ENCODE peak calls at places on chromosome 13, in six cellular contexts. C is colonic mucosa; P is brain microvascular endothelial cell; L is CD8-positive, alpha-beta T cell; J is mucosa of descending colon; M is lower leg skin. Q is an unnamed sample.
A peak's percentile ranks its signal among the peaks of the same experiment; 100 is the strongest.

GRCh38 chr13:48590141-48590863 is 57.4 kb upstream of the RCBTB2 start:
- DNase-seq in C (no peak), P (no peak), L (peak; percentile 34), J (no peak), M (no peak), Q (no peak)

GRCh38 chr13:59867867-59868266 is 295.9 kb downstream of the DIAPH3 start:
- DNase-seq in C (no peak), P (no peak), L (no peak), J (no peak), M (no peak), Q (no peak)

GRCh38 chr13:104310861-104311260 is 1244.6 kb upstream of the SLC10A2 start:
- DNase-seq in C (no peak), P (no peak), L (no peak), J (no peak), M (no peak), Q (no peak)

GRCh38 chr13:80303225-80303811 is 37.6 kb downstream of the SPRY2 start:
- DNase-seq in C (no peak), P (no peak), L (no peak), J (no peak), M (no peak), Q (no peak)

GRCh38 chr13:100363874-100364273 is 224.7 kb downstream of the GGACT start:
- DNase-seq in C (no peak), P (peak; percentile 24), L (no peak), J (no peak), M (no peak), Q (no peak)

GRCh38 chr13:96796234-96796633 is 198.0 kb downstream of the OXGR1 start:
- DNase-seq in C (no peak), P (no peak), L (no peak), J (no peak), M (no peak), Q (no peak)

GRCh38 chr13:27132538-27132937 is 39.1 kb downstream of the USP12 start:
- DNase-seq in C (no peak), P (no peak), L (no peak), J (no peak), M (no peak), Q (no peak)

GRCh38 chr13:27968316-27969072 is 621 bp downstream of the CDX2 start:
- DNase-seq in C (peak; percentile 21), P (no peak), L (no peak), J (no peak), M (no peak), Q (no peak)

GRCh38 chr13:93244918-93245280 is 18.3 kb downstream of the GPC6 start:
- DNase-seq in C (no peak), P (no peak), L (no peak), J (no peak), M (no peak), Q (no peak)

GRCh38 chr13:66501187-66501586 is 728.9 kb downstream of the PCDH9 start:
- DNase-seq in C (no peak), P (no peak), L (no peak), J (no peak), M (no peak), Q (no peak)

DNA sequence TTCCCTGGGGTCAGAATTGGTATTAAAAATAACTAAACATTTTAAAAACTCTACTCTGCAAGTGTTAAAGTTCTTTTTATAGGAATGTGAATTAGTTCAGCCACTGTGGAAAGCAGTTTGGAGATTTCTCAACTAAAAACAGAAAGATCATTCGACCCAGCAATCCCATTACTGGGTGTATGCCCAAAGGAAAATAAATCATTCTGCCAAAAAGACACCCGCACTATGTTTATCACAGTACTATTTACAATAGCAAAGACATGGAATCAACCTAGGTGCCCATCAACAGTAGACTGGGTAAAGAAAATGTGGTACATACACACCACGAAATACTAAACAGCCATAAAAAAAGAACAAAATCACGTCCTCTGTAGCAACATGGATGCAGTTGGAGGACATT is 657 bp upstream of the THSD1 start:
- DNase-seq in C (no peak), P (no peak), L (no peak), J (no peak), M (no peak), Q (no peak)
- H3K4me3 ChIP-seq in C (no peak overlapping the region), P (peak overlapping the region; percentile 66), L (no peak overlapping the region), J (no peak overlapping the region), M (no peak overlapping the region), Q (no peak overlapping the region)

DNA sequence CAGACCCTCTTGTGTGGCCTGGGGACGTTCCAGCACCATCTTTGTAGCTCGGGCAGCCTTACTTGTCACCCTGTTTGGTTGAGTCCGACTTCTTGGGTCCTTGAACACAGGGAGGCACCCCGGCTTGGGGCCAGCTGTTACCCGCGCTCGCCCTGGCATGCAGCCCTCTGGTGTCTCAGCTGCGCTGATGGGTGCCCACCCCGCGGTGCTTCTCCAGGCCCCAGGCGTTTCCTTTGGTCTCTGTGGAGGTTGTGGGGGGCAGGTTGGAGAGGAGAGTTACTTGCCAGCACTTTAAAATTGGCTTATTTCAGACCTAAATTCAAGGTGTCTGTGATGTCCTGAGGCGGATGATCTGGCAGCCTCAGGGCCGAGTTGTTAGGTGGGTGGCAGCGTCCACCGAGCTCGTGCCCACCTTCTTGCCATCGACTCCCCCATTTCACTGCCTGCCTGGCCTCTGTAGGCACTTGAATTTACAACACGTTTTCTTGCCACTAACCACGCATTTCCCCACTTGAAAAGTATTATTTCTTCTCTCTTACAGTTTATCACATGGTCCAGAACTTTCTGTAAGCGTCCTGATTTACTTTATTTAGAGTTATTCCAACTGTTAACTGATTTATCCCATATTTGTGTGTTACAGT is 16.9 kb downstream of the UBAC2 start:
- DNase-seq in C (no peak), P (no peak), L (peak; percentile 75), J (no peak), M (no peak), Q (peak; percentile 76)
- TF ChIP-seq CTCF in C (no peak), P (no peak), L (no peak), J (no peak), M (no peak), Q (no peak)

DNA sequence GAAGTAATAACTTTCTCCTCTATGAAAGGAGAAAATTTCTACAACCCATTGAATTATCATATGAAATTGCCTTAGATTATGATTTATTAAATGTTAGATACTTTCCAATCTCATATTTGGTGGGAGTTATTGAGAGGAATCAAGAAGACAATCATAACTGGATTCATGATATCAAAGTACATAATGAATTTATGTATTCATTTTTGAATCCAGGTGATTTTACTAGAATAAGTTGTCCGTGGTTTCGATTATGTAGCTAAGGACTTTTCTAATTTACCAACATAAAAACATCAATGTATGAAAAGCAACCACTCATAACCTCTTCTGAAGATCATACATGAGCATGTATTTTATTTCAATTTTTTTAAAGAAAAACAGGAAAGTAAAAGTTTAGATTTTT is 1225.0 kb upstream of the MIR17HG start:
- DNase-seq in C (no peak), P (no peak), L (no peak), J (no peak), M (no peak), Q (no peak)
- H3K4me3 ChIP-seq in C (no peak overlapping the region), P (no peak overlapping the region), L (no peak overlapping the region), J (no peak overlapping the region), M (no peak overlapping the region), Q (no peak overlapping the region)

GRCh38 chr13:75151081-75151643 is 330.8 kb downstream of the TBC1D4 start:
- DNase-seq in C (no peak), P (peak; percentile 89), L (no peak), J (no peak), M (no peak), Q (no peak)
- TF ChIP-seq CTCF in C (no peak), P (no peak), L (no peak), J (no peak), M (no peak), Q (no peak)

DNA sequence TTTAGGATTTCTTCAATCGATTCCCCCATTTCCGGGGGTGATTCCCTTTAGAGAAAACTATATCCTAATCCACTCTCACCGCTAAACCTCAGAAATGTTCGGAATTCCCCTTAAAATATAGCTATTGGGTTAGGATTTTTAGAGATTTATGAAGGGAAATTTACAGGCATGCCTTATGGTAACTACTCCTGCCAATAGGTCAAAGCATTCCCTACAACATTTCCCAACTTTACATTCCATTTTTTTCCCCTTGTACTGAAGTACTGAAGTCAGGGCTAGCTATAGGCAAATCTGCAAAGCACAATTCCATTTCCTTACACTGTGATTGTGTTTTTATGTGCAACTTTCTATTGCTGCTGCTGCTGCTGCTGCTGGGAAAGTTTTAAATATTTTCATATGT is 2.1 kb downstream of the EDNRB start:
- DNase-seq in C (no peak), P (no peak), L (no peak), J (no peak), M (no peak), Q (no peak)
- H3K4me3 ChIP-seq in C (peak overlapping the region; percentile 31), P (no peak overlapping the region), L (no peak overlapping the region), J (no peak overlapping the region), M (no peak overlapping the region), Q (peak overlapping the region; percentile 48)

GRCh38 chr13:33710924-33711323 is 107.0 kb upstream of the RFC3 start:
- DNase-seq in C (no peak), P (no peak), L (no peak), J (no peak), M (no peak), Q (no peak)
- TF ChIP-seq CTCF in C (no peak), P (no peak), L (no peak), J (no peak), M (no peak), Q (no peak)

GRCh38 chr13:30805132-30805537 is 69.8 kb downstream of the ALOX5AP start:
- DNase-seq in C (no peak), P (no peak), L (no peak), J (no peak), M (no peak), Q (no peak)
- H3K4me3 ChIP-seq in C (no peak overlapping the region), P (no peak overlapping the region), L (no peak overlapping the region), J (no peak overlapping the region), M (no peak overlapping the region), Q (no peak overlapping the region)

GRCh38 chr13:112748947-112749346 is 59.1 kb downstream of the ATP11A start:
- DNase-seq in C (no peak), P (no peak), L (no peak), J (no peak), M (peak; percentile 37), Q (peak; percentile 79)
- TF ChIP-seq CTCF in C (no peak), P (no peak), L (no peak), J (no peak), M (no peak), Q (no peak)

GRCh38 chr13:113490496-113491417 is at the start of gene DCUN1D2:
- DNase-seq in C (peak; percentile 93), P (peak; percentile 84), L (peak; percentile 84), J (peak; percentile 97), M (peak; percentile 88), Q (peak; percentile 94)

GRCh38 chr13:113488283-113488682 is 2.2 kb downstream of the DCUN1D2 start:
- DNase-seq in C (no peak), P (no peak), L (no peak), J (no peak), M (no peak), Q (no peak)

GRCh38 chr13:113489549-113490495 is 689 bp downstream of the DCUN1D2 start:
- DNase-seq in C (peak; percentile 37), P (peak; percentile 15), L (peak; percentile 53), J (no peak), M (no peak), Q (peak; percentile 35)

GRCh38 chr13:113491418-113491883 is 940 bp upstream of the DCUN1D2 start:
- DNase-seq in C (peak; percentile 44), P (no peak), L (no peak), J (peak; percentile 62), M (peak; percentile 29), Q (peak; percentile 81)

DNA sequence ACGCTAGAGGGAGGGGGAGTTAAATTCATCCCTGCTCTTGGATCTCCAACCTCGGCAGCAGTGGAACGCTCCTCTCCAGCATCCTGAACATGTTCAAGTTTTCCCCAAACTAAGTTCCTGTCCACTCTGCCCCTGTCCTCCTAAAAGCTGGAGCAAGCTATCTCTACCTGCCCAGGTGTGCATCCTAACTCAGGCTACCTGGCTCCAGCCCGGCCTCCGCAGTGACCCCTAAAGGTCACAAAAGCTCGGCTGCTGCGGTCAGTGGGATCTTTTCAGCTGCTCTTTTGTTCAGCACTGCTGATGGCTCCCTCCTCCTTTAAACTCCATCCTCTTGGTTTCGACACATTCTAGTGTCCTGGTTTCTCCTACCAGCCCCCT is 1.4 kb downstream of the DCUN1D2 start:
- DNase-seq in C (no peak), P (no peak), L (no peak), J (no peak), M (no peak), Q (no peak)
- H3K4me3 ChIP-seq in C (peak overlapping the region; percentile 90), P (peak overlapping the region; percentile 77), L (no peak overlapping the region), J (no peak overlapping the region), M (no peak overlapping the region), Q (peak overlapping the region; percentile 97)